ENCODE peak calls at places on chromosome 6, in seven cellular contexts. V, P, J, K, E, G and I are unnamed samples.

GRCh38 chr6:85673198-85674139 is 30.8 kb upstream of the SYNCRIP start:
- DNase-seq in V (no peak), P (no peak), J (no peak), K (no peak), E (peak; percentile 20), G (no peak), I (no peak)

GRCh38 chr6:6131492-6132109 is 124.9 kb upstream of the NRN1 start:
- DNase-seq in V (peak; percentile 13), P (peak; percentile 3), J (no peak), K (no peak), E (peak; percentile 92), G (no peak), I (no peak)

GRCh38 chr6:100657678-100658330 is 193.1 kb upstream of the SIM1 start:
- DNase-seq in V (no peak), P (peak; percentile 51), J (no peak), K (no peak), E (no peak), G (no peak), I (peak; percentile 8)

GRCh38 chr6:143536461-143536865 is 24.9 kb upstream of the FUCA2 start:
- DNase-seq in V (no peak), P (peak; percentile 27), J (peak; percentile 57), K (peak; percentile 24), E (peak; percentile 56), G (no peak), I (no peak)

GRCh38 chr6:149185799-149186357 is 131.6 kb upstream of the TAB2 start:
- DNase-seq in V (no peak), P (no peak), J (no peak), K (no peak), E (no peak), G (no peak), I (no peak)

GRCh38 chr6:158894192-158894591 is 75.0 kb upstream of the EZR start:
- DNase-seq in V (no peak), P (peak; percentile 92), J (no peak), K (no peak), E (peak; percentile 89), G (peak; percentile 74), I (peak; percentile 73)

GRCh38 chr6:100229512-100229911 is 235.2 kb downstream of the SIM1 start:
- DNase-seq in V (no peak), P (no peak), J (no peak), K (no peak), E (no peak), G (no peak), I (no peak)

GRCh38 chr6:147046131-147046530 is 158.1 kb upstream of the STXBP5 start:
- DNase-seq in V (no peak), P (no peak), J (no peak), K (no peak), E (no peak), G (no peak), I (no peak)

GRCh38 chr6:154292855-154293519 is 63.6 kb downstream of the IPCEF1 start:
- DNase-seq in V (no peak), P (peak; percentile 80), J (no peak), K (no peak), E (peak; percentile 2), G (peak; percentile 20), I (no peak)

GRCh38 chr6:154292066-154292465 is 64.5 kb downstream of the IPCEF1 start:
- DNase-seq in V (no peak), P (no peak), J (no peak), K (no peak), E (no peak), G (no peak), I (no peak)

GRCh38 chr6:154295733-154296132 is 60.9 kb downstream of the IPCEF1 start:
- DNase-seq in V (no peak), P (no peak), J (no peak), K (no peak), E (no peak), G (no peak), I (no peak)

GRCh38 chr6:154284313-154284853 is 72.2 kb downstream of the IPCEF1 start:
- DNase-seq in V (no peak), P (no peak), J (no peak), K (no peak), E (no peak), G (no peak), I (no peak)

DNA sequence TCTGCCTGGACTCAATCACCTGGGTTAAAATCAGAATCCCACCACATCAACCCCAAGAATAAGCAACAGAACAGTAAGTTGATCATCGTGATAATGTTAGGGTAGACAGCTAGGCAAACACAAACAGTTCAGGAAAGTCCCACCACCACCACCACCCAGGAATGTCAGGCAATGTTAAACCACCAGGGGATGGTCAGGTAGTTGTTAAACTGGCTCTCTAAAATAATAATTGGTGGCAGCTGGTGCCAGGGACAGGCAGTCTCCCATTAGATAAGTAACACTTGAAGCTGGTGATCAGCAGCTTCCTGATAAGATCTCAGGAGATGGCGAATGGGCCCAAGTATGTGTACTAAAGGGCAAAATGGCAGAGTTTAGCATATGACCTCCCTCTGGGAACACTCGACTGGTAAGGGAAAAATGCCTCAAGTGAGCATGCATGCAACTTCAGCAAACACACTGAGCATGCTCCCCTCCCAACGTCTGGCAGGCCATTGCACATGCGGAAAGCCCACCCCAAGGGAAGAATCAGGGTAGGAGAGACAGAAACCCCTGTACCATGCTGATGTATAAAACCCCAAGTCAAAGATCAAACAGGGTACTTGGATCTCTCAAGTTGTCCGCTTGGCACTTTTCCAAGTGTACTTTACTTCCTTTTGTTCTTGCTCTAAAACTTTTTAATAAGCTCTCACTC is 66.6 kb downstream of the IPCEF1 start:
- DNase-seq in V (no peak), P (no peak), J (no peak), K (no peak), E (no peak), G (no peak), I (no peak)
- TF ChIP-seq CTCF in V (no peak), P (no peak), J (no peak), K (no peak), E (no peak), G (no peak), I (no peak)

GRCh38 chr6:83948851-83949250 is 84.7 kb upstream of the MRAP2 start:
- DNase-seq in V (no peak), P (no peak), J (no peak), K (no peak), E (no peak), G (no peak), I (no peak)
- H3K4me3 ChIP-seq in V (no peak overlapping the region), P (no peak overlapping the region), J (no peak overlapping the region), K (no peak overlapping the region), E (no peak overlapping the region), G (no peak overlapping the region), I (no peak overlapping the region)

GRCh38 chr6:40909811-40910210 is 129.2 kb downstream of the UNC5CL start:
- DNase-seq in V (no peak), P (no peak), J (no peak), K (no peak), E (no peak), G (no peak), I (no peak)

GRCh38 chr6:40915165-40915564 is 123.9 kb downstream of the UNC5CL start:
- DNase-seq in V (no peak), P (no peak), J (no peak), K (no peak), E (no peak), G (no peak), I (no peak)

GRCh38 chr6:40910260-40910893 is 128.6 kb downstream of the UNC5CL start:
- DNase-seq in V (no peak), P (no peak), J (no peak), K (no peak), E (no peak), G (no peak), I (no peak)

GRCh38 chr6:40914005-40914404 is 125.0 kb downstream of the UNC5CL start:
- DNase-seq in V (no peak), P (no peak), J (no peak), K (no peak), E (no peak), G (no peak), I (no peak)

GRCh38 chr6:40912158-40912946 is 126.7 kb downstream of the UNC5CL start:
- DNase-seq in V (peak; percentile 57), P (peak; percentile 36), J (peak; percentile 66), K (no peak), E (peak; percentile 69), G (no peak), I (no peak)
- TF ChIP-seq CTCF in V (peak; percentile 65), P (peak; percentile 54), J (peak; percentile 66), K (peak; percentile 19), E (peak; percentile 61), G (peak; percentile 33), I (peak; percentile 35)

GRCh38 chr6:156781882-156782631 is 4.9 kb downstream of the ARID1B start:
- DNase-seq in V (no peak), P (no peak), J (no peak), K (no peak), E (no peak), G (no peak), I (no peak)
- H3K4me3 ChIP-seq in V (peak overlapping the region; percentile 17), P (peak overlapping the region; percentile 76), J (peak overlapping the region; percentile 76), K (peak overlapping the region; percentile 53), E (peak overlapping the region; percentile 73), G (peak overlapping the region; percentile 31), I (peak overlapping the region; percentile 52)

DNA sequence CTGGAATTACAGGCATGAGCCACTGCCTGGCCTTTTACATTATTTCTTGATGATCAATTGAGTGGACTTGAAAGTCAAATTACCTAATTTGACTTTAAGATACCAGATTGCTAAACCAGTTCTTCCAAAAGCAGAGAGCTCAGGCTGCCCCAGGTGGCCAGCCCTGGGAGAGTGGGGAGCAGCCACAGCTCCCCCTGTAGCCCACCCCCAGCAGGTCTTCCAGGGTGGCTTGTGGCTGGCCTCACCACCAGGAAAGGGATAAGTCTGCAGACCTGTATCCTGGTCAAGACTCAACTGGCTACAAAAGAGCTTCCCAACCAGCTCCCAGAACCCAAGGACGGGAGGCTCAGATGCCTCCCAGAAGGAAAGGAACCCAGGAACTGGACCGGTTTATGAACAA is 23.8 kb upstream of the AKAP12 start:
- DNase-seq in V (no peak), P (no peak), J (no peak), K (no peak), E (peak; percentile 29), G (no peak), I (no peak)
- TF ChIP-seq CTCF in V (no peak), P (no peak), J (no peak), K (no peak), E (peak; percentile 25), G (no peak), I (no peak)